ENCODE peak calls at places on chromosomes 4 and X, in five cellular contexts. One of them, this sample, is unnamed.

GRCh38 chrX:132750312-132751042 is 208.0 kb downstream of the HS6ST2 start:
- DNase-seq in activated CD4-positive, alpha-beta T cell treated with anti-CD3 and anti-CD28 coated beads for 1 hour: no peak
- DNase-seq in frontal cortex: no peak
- DNase-seq in NCI-H1092: no peak
- DNase-seq in GM23338: no peak
- DNase-seq in this sample: no peak

GRCh38 chr4:26349496-26349895 is 28.7 kb downstream of the RBPJ start:
- DNase-seq in activated CD4-positive, alpha-beta T cell treated with anti-CD3 and anti-CD28 coated beads for 1 hour: no peak
- DNase-seq in frontal cortex: no peak
- DNase-seq in NCI-H1092: no peak
- DNase-seq in GM23338: no peak
- DNase-seq in this sample: no peak

GRCh38 chr4:1535926-1536578 is 129.8 kb upstream of the NKX1-1 start:
- DNase-seq in activated CD4-positive, alpha-beta T cell treated with anti-CD3 and anti-CD28 coated beads for 1 hour: no peak
- DNase-seq in frontal cortex: no peak
- DNase-seq in NCI-H1092: no peak
- DNase-seq in GM23338: no peak
- DNase-seq in this sample: no peak

GRCh38 chrX:43508694-43509093 is 147.4 kb upstream of the MAOA start:
- DNase-seq in activated CD4-positive, alpha-beta T cell treated with anti-CD3 and anti-CD28 coated beads for 1 hour: no peak
- DNase-seq in frontal cortex: no peak
- DNase-seq in NCI-H1092: no peak
- DNase-seq in GM23338: no peak
- DNase-seq in this sample: no peak

GRCh38 chr4:163542275-163542674 is 47.8 kb downstream of the TMA16 start:
- DNase-seq in activated CD4-positive, alpha-beta T cell treated with anti-CD3 and anti-CD28 coated beads for 1 hour: no peak
- DNase-seq in frontal cortex: no peak
- DNase-seq in NCI-H1092: no peak
- DNase-seq in GM23338: no peak
- DNase-seq in this sample: no peak

GRCh38 chrX:154542723-154543424 is 3.8 kb downstream of the G6PD start:
- DNase-seq in activated CD4-positive, alpha-beta T cell treated with anti-CD3 and anti-CD28 coated beads for 1 hour: no peak
- DNase-seq in frontal cortex: no peak
- DNase-seq in NCI-H1092: no peak
- DNase-seq in GM23338: no peak
- DNase-seq in this sample: no peak

GRCh38 chrX:112636951-112637541 is 42.7 kb downstream of the LHFPL1 start:
- DNase-seq in activated CD4-positive, alpha-beta T cell treated with anti-CD3 and anti-CD28 coated beads for 1 hour: no peak
- DNase-seq in frontal cortex: no peak
- DNase-seq in NCI-H1092: no peak
- DNase-seq in GM23338: no peak
- DNase-seq in this sample: no peak

GRCh38 chrX:103175944-103176753 is 38.8 kb upstream of the BEX4 start:
- DNase-seq in activated CD4-positive, alpha-beta T cell treated with anti-CD3 and anti-CD28 coated beads for 1 hour: peak
- DNase-seq in frontal cortex: peak
- DNase-seq in NCI-H1092: no peak
- DNase-seq in GM23338: peak
- DNase-seq in this sample: peak

GRCh38 chrX:85052207-85052606 is 48.5 kb downstream of the APOOL start:
- DNase-seq in activated CD4-positive, alpha-beta T cell treated with anti-CD3 and anti-CD28 coated beads for 1 hour: no peak
- DNase-seq in frontal cortex: no peak
- DNase-seq in NCI-H1092: no peak
- DNase-seq in GM23338: no peak
- DNase-seq in this sample: no peak

GRCh38 chrX:23394421-23394820 is 59.8 kb downstream of the PTCHD1 start:
- DNase-seq in activated CD4-positive, alpha-beta T cell treated with anti-CD3 and anti-CD28 coated beads for 1 hour: no peak
- DNase-seq in frontal cortex: no peak
- DNase-seq in NCI-H1092: no peak
- DNase-seq in GM23338: no peak
- DNase-seq in this sample: no peak

GRCh38 chr4:8939887-8940742 is 68.5 kb upstream of the HMX1 start:
- DNase-seq in activated CD4-positive, alpha-beta T cell treated with anti-CD3 and anti-CD28 coated beads for 1 hour: no peak
- DNase-seq in frontal cortex: no peak
- DNase-seq in NCI-H1092: no peak
- DNase-seq in GM23338: peak
- DNase-seq in this sample: no peak

GRCh38 chr4:14178421-14178820 is 550.9 kb upstream of the BOD1L1 start:
- DNase-seq in activated CD4-positive, alpha-beta T cell treated with anti-CD3 and anti-CD28 coated beads for 1 hour: no peak
- DNase-seq in frontal cortex: no peak
- DNase-seq in NCI-H1092: no peak
- DNase-seq in GM23338: peak
- DNase-seq in this sample: no peak

GRCh38 chrX:101241531-101241930 is 21.9 kb downstream of the DRP2 start:
- DNase-seq in activated CD4-positive, alpha-beta T cell treated with anti-CD3 and anti-CD28 coated beads for 1 hour: no peak
- DNase-seq in frontal cortex: no peak
- DNase-seq in NCI-H1092: no peak
- DNase-seq in GM23338: no peak
- DNase-seq in this sample: no peak

GRCh38 chrX:116318672-116319071 is 117.7 kb upstream of the SLC6A14 start:
- DNase-seq in activated CD4-positive, alpha-beta T cell treated with anti-CD3 and anti-CD28 coated beads for 1 hour: no peak
- DNase-seq in frontal cortex: no peak
- DNase-seq in NCI-H1092: no peak
- DNase-seq in GM23338: no peak
- DNase-seq in this sample: no peak

GRCh38 chr4:183729069-183729406 is 69.9 kb downstream of the TRAPPC11 start:
- DNase-seq in activated CD4-positive, alpha-beta T cell treated with anti-CD3 and anti-CD28 coated beads for 1 hour: no peak
- DNase-seq in frontal cortex: no peak
- DNase-seq in NCI-H1092: no peak
- DNase-seq in GM23338: no peak
- DNase-seq in this sample: no peak

GRCh38 chr4:101843054-101843453 is 52.5 kb downstream of the BANK1 start:
- DNase-seq in activated CD4-positive, alpha-beta T cell treated with anti-CD3 and anti-CD28 coated beads for 1 hour: no peak
- DNase-seq in frontal cortex: no peak
- DNase-seq in NCI-H1092: no peak
- DNase-seq in GM23338: no peak
- DNase-seq in this sample: no peak

GRCh38 chr4:171727185-171727584 is 86.0 kb upstream of the GALNTL6 start:
- DNase-seq in activated CD4-positive, alpha-beta T cell treated with anti-CD3 and anti-CD28 coated beads for 1 hour: no peak
- DNase-seq in frontal cortex: no peak
- DNase-seq in NCI-H1092: no peak
- DNase-seq in GM23338: no peak
- DNase-seq in this sample: no peak

GRCh38 chr4:3188118-3188517 is 60.8 kb upstream of the MSANTD1 start:
- DNase-seq in activated CD4-positive, alpha-beta T cell treated with anti-CD3 and anti-CD28 coated beads for 1 hour: no peak
- DNase-seq in frontal cortex: no peak
- DNase-seq in NCI-H1092: no peak
- DNase-seq in GM23338: no peak
- DNase-seq in this sample: no peak

GRCh38 chr4:6022607-6023288 is 4.5 kb upstream of the C4orf50 start:
- DNase-seq in activated CD4-positive, alpha-beta T cell treated with anti-CD3 and anti-CD28 coated beads for 1 hour: no peak
- DNase-seq in frontal cortex: no peak
- DNase-seq in NCI-H1092: no peak
- DNase-seq in GM23338: no peak
- DNase-seq in this sample: no peak

GRCh38 chrX:54695816-54696487 is 102.1 kb downstream of the ITIH6 start:
- DNase-seq in activated CD4-positive, alpha-beta T cell treated with anti-CD3 and anti-CD28 coated beads for 1 hour: no peak
- DNase-seq in frontal cortex: no peak
- DNase-seq in NCI-H1092: no peak
- DNase-seq in GM23338: no peak
- DNase-seq in this sample: no peak

GRCh38 chr4:1099684-1100335 is 13.6 kb downstream of the RNF212 start:
- DNase-seq in activated CD4-positive, alpha-beta T cell treated with anti-CD3 and anti-CD28 coated beads for 1 hour: no peak
- DNase-seq in frontal cortex: no peak
- DNase-seq in NCI-H1092: no peak
- DNase-seq in GM23338: no peak
- DNase-seq in this sample: peak

GRCh38 chr4:99087887-99088484 is 602 bp downstream of the ADH5 start:
- DNase-seq in activated CD4-positive, alpha-beta T cell treated with anti-CD3 and anti-CD28 coated beads for 1 hour: no peak
- DNase-seq in frontal cortex: peak
- DNase-seq in NCI-H1092: no peak
- DNase-seq in GM23338: peak
- DNase-seq in this sample: peak

GRCh38 chrX:10381218-10381617 is 224.4 kb downstream of the CLCN4 start:
- DNase-seq in activated CD4-positive, alpha-beta T cell treated with anti-CD3 and anti-CD28 coated beads for 1 hour: no peak
- DNase-seq in frontal cortex: no peak
- DNase-seq in NCI-H1092: no peak
- DNase-seq in GM23338: no peak
- DNase-seq in this sample: no peak

GRCh38 chrX:39152106-39152649 is 350.9 kb downstream of the MID1IP1 start:
- DNase-seq in activated CD4-positive, alpha-beta T cell treated with anti-CD3 and anti-CD28 coated beads for 1 hour: no peak
- DNase-seq in frontal cortex: no peak
- DNase-seq in NCI-H1092: peak
- DNase-seq in GM23338: peak
- DNase-seq in this sample: no peak

GRCh38 chrX:122546269-122546668 is 637.8 kb upstream of the GRIA3 start:
- DNase-seq in activated CD4-positive, alpha-beta T cell treated with anti-CD3 and anti-CD28 coated beads for 1 hour: no peak
- DNase-seq in frontal cortex: no peak
- DNase-seq in NCI-H1092: no peak
- DNase-seq in GM23338: no peak
- DNase-seq in this sample: no peak

GRCh38 chr4:88729146-88729755 is 31.6 kb upstream of the NAP1L5 start:
- DNase-seq in activated CD4-positive, alpha-beta T cell treated with anti-CD3 and anti-CD28 coated beads for 1 hour: no peak
- DNase-seq in frontal cortex: no peak
- DNase-seq in NCI-H1092: no peak
- DNase-seq in GM23338: no peak
- DNase-seq in this sample: no peak

GRCh38 chr4:3440979-3441500 is 728 bp upstream of the HGFAC start:
- DNase-seq in activated CD4-positive, alpha-beta T cell treated with anti-CD3 and anti-CD28 coated beads for 1 hour: no peak
- DNase-seq in frontal cortex: no peak
- DNase-seq in NCI-H1092: no peak
- DNase-seq in GM23338: no peak
- DNase-seq in this sample: no peak

GRCh38 chr4:8836664-8837171 is 34.9 kb downstream of the HMX1 start:
- DNase-seq in activated CD4-positive, alpha-beta T cell treated with anti-CD3 and anti-CD28 coated beads for 1 hour: no peak
- DNase-seq in frontal cortex: no peak
- DNase-seq in NCI-H1092: no peak
- DNase-seq in GM23338: no peak
- DNase-seq in this sample: peak

GRCh38 chr4:102684605-102685052 is 76.1 kb downstream of the MANBA start:
- DNase-seq in activated CD4-positive, alpha-beta T cell treated with anti-CD3 and anti-CD28 coated beads for 1 hour: no peak
- DNase-seq in frontal cortex: no peak
- DNase-seq in NCI-H1092: no peak
- DNase-seq in GM23338: no peak
- DNase-seq in this sample: no peak

GRCh38 chrX:46941341-46941740 is 29.1 kb downstream of the JADE3 start:
- DNase-seq in activated CD4-positive, alpha-beta T cell treated with anti-CD3 and anti-CD28 coated beads for 1 hour: no peak
- DNase-seq in frontal cortex: no peak
- DNase-seq in NCI-H1092: no peak
- DNase-seq in GM23338: no peak
- DNase-seq in this sample: no peak

GRCh38 chr4:159305129-159305528 is 202.2 kb downstream of the RAPGEF2 start:
- DNase-seq in activated CD4-positive, alpha-beta T cell treated with anti-CD3 and anti-CD28 coated beads for 1 hour: no peak
- DNase-seq in frontal cortex: no peak
- DNase-seq in NCI-H1092: no peak
- DNase-seq in GM23338: no peak
- DNase-seq in this sample: no peak

GRCh38 chr4:130124066-130124465 is 1028.1 kb downstream of the C4orf33 start:
- DNase-seq in activated CD4-positive, alpha-beta T cell treated with anti-CD3 and anti-CD28 coated beads for 1 hour: no peak
- DNase-seq in frontal cortex: no peak
- DNase-seq in NCI-H1092: no peak
- DNase-seq in GM23338: no peak
- DNase-seq in this sample: no peak

GRCh38 chrX:43283187-43283586 is 372.9 kb upstream of the MAOA start:
- DNase-seq in activated CD4-positive, alpha-beta T cell treated with anti-CD3 and anti-CD28 coated beads for 1 hour: no peak
- DNase-seq in frontal cortex: no peak
- DNase-seq in NCI-H1092: no peak
- DNase-seq in GM23338: no peak
- DNase-seq in this sample: no peak

GRCh38 chr4:84221704-84222103 is 277.4 kb downstream of the NKX6-1 start:
- DNase-seq in activated CD4-positive, alpha-beta T cell treated with anti-CD3 and anti-CD28 coated beads for 1 hour: no peak
- DNase-seq in frontal cortex: no peak
- DNase-seq in NCI-H1092: no peak
- DNase-seq in GM23338: peak
- DNase-seq in this sample: no peak

GRCh38 chrX:56319165-56319564 is 87.0 kb downstream of the KLF8 start:
- DNase-seq in activated CD4-positive, alpha-beta T cell treated with anti-CD3 and anti-CD28 coated beads for 1 hour: no peak
- DNase-seq in frontal cortex: no peak
- DNase-seq in NCI-H1092: no peak
- DNase-seq in GM23338: no peak
- DNase-seq in this sample: no peak

GRCh38 chr4:39626913-39627312 is 11.8 kb downstream of the SMIM14 start:
- DNase-seq in activated CD4-positive, alpha-beta T cell treated with anti-CD3 and anti-CD28 coated beads for 1 hour: no peak
- DNase-seq in frontal cortex: no peak
- DNase-seq in NCI-H1092: no peak
- DNase-seq in GM23338: no peak
- DNase-seq in this sample: no peak

GRCh38 chr4:81421346-81422218 is 50.1 kb downstream of the RASGEF1B start:
- DNase-seq in activated CD4-positive, alpha-beta T cell treated with anti-CD3 and anti-CD28 coated beads for 1 hour: no peak
- DNase-seq in frontal cortex: no peak
- DNase-seq in NCI-H1092: no peak
- DNase-seq in GM23338: peak
- DNase-seq in this sample: peak

GRCh38 chr4:148214529-148215166 is 227.6 kb downstream of the NR3C2 start:
- DNase-seq in activated CD4-positive, alpha-beta T cell treated with anti-CD3 and anti-CD28 coated beads for 1 hour: no peak
- DNase-seq in frontal cortex: no peak
- DNase-seq in NCI-H1092: no peak
- DNase-seq in GM23338: peak
- DNase-seq in this sample: peak

This sample was measured in ureter.